ENCODE peak calls at places on chromosomes 5 and 9, in four cellular contexts. W is A549, S is GM12878, N is K562. R is an unnamed sample.

GRCh38 chr9:137953683-137954438 is 76.3 kb downstream of the CACNA1B start:
- DNase-seq in W (no peak), S (no peak), N (no peak), R (no peak)

GRCh38 chr5:61332891-61333350 is 863 bp downstream of the ZSWIM6 start:
- DNase-seq in W (peak; percentile 62), S (no peak), N (peak; percentile 42), R (no peak)

GRCh38 chr9:841371-842209 is at the start of gene DMRT1:
- DNase-seq in W (peak; percentile 17), S (no peak), N (no peak), R (no peak)

GRCh38 chr9:124863371-124863831 is 1.5 kb downstream of the ARPC5L start:
- DNase-seq in W (no peak), S (no peak), N (no peak), R (no peak)

GRCh38 chr5:80597500-80597899 is 27.4 kb upstream of the ANKRD34B start:
- DNase-seq in W (no peak), S (no peak), N (no peak), R (no peak)

GRCh38 chr5:61768692-61769281 is 436.7 kb downstream of the ZSWIM6 start:
- DNase-seq in W (peak; percentile 73), S (no peak), N (peak; percentile 57), R (peak; percentile 70)

GRCh38 chr9:130186839-130187522 is 14.8 kb downstream of the NCS1 start:
- DNase-seq in W (peak; percentile 76), S (no peak), N (peak; percentile 86), R (peak; percentile 59)

GRCh38 chr5:74643160-74643562 is 2.6 kb upstream of the ENC1 start:
- DNase-seq in W (peak; percentile 79), S (no peak), N (no peak), R (peak; percentile 57)

GRCh38 chr9:26605367-26605766 is 287.2 kb downstream of the CAAP1 start:
- DNase-seq in W (no peak), S (no peak), N (no peak), R (no peak)

GRCh38 chr9:72460342-72461312 is 60.8 kb upstream of the TMC1 start:
- DNase-seq in W (peak; percentile 75), S (no peak), N (no peak), R (no peak)

GRCh38 chr5:67435007-67435406 is 238.4 kb upstream of the CD180 start:
- DNase-seq in W (no peak), S (no peak), N (no peak), R (no peak)

GRCh38 chr5:175772747-175773533 is 98.4 kb upstream of the CPLX2 start:
- DNase-seq in W (no peak), S (no peak), N (no peak), R (no peak)

GRCh38 chr5:78245126-78245525 is 49.4 kb downstream of the AP3B1 start:
- DNase-seq in W (no peak), S (no peak), N (no peak), R (no peak)

GRCh38 chr9:22863736-22864135 is 417.1 kb downstream of the DMRTA1 start:
- DNase-seq in W (no peak), S (no peak), N (no peak), R (no peak)

GRCh38 chr9:16532681-16533450 is 337.6 kb downstream of the BNC2 start:
- DNase-seq in W (peak; percentile 62), S (no peak), N (no peak), R (no peak)

GRCh38 chr9:84304166-84304565 is 36.4 kb downstream of the SLC28A3 start:
- DNase-seq in W (no peak), S (no peak), N (no peak), R (no peak)

GRCh38 chr5:95620870-95621838 is 1.3 kb downstream of the GPR150 start:
- DNase-seq in W (peak; percentile 7), S (no peak), N (no peak), R (no peak)

GRCh38 chr9:82890865-82891264 is 172.1 kb downstream of the RASEF start:
- DNase-seq in W (no peak), S (no peak), N (no peak), R (no peak)

GRCh38 chr5:142507528-142507927 is 178.4 kb downstream of the FGF1 start:
- DNase-seq in W (no peak), S (peak; percentile 3), N (no peak), R (peak; percentile 39)

GRCh38 chr5:24188196-24188595 is 456.6 kb downstream of the CDH10 start:
- DNase-seq in W (no peak), S (no peak), N (no peak), R (no peak)

GRCh38 chr5:14038341-14038959 is 94.0 kb upstream of the DNAH5 start:
- DNase-seq in W (peak; percentile 87), S (no peak), N (no peak), R (peak; percentile 32)

GRCh38 chr9:1025131-1025530 is 25.0 kb upstream of the DMRT2 start:
- DNase-seq in W (no peak), S (no peak), N (no peak), R (no peak)

GRCh38 chr9:95565982-95566381 is 49.2 kb upstream of the PTCH1 start:
- DNase-seq in W (no peak), S (no peak), N (no peak), R (no peak)
- TF ChIP-seq MAX in W (no peak), S (no peak), N (no peak), R (no peak)

GRCh38 chr5:34484591-34485228 is 171.4 kb upstream of the RAI14 start:
- DNase-seq in W (no peak), S (no peak), N (no peak), R (no peak)

GRCh38 chr5:34484190-34484589 is 171.9 kb upstream of the RAI14 start:
- DNase-seq in W (no peak), S (no peak), N (no peak), R (no peak)

GRCh38 chr5:34486160-34486765 is 169.9 kb upstream of the RAI14 start:
- DNase-seq in W (peak; percentile 83), S (no peak), N (peak; percentile 73), R (peak; percentile 83)

GRCh38 chr5:34480810-34481528 is 175.2 kb upstream of the RAI14 start:
- DNase-seq in W (no peak), S (no peak), N (no peak), R (no peak)

DNA sequence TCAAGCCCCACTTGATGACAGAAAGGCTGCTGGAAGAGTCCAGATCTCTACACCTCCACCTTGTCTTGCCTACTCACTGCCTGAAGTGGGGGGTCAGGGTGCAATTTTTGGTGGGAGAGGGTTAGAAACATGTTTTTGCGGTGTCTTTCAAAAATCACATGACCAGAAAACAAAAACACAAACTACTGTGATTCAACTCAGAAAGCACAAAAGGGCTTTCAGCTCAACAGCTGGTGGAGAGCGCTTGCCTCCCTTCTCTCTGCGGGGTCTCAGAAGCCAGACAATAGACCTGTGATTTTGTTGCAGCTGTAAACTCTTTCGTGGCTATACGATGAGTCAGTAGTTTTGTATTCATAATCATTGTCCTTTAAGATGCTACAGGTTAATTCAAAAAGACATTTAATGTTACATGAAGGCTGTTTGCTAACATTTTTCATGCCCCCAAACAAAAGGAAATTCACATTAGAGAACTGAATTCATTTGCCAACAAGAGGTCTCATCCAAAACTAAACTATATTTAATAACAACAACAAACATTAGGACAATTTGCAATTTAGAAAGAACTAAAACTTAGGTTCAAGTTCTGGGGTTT is 172.6 kb upstream of the RAI14 start:
- DNase-seq in W (no peak), S (no peak), N (no peak), R (no peak)
- TF ChIP-seq CHD4 in W (no peak), S (no peak), N (no peak), R (no peak)

GRCh38 chr5:5432020-5432707 is 9.7 kb downstream of the ICE1 start:
- DNase-seq in W (no peak), S (no peak), N (no peak), R (no peak)
- TF ChIP-seq MAX in W (no peak), S (no peak), N (no peak), R (no peak)

DNA sequence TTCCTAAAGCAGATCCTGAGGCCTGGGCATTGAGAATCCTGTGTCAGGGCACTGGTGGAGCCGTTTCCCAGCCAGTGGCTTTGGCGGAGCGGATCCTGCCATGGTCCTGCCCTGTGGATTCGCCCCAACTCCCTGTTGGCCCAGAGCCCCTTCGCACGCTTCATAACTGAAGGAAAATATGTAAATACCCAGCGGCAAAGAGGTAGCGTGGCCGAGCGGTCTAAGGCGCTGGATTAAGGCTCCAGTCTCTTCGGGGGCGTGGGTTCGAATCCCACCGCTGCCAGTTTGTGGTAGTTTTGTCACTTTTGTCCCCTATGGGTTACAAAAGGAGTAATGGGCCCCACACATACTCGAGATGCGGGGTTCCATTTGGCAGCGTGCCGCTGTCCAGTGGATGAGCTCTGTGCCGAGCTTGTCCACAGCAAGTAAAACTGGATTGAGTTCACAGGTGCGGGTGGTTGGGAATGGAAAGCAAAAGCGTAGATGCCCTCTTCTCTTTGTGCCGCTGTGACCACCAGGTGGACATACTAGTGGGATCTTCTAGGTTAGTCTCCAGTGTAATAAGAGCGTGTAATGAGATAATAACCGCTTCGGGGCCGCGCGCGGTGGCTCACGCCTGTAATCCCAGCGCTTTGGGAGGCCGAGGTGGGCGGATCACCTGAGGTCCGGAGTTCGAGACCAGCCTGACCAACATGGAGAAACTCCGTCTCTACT is 17.3 kb downstream of the TRIM7 start:
- DNase-seq in W (peak; percentile 94), S (no peak), N (peak; percentile 66), R (peak; percentile 81)
- TF ChIP-seq CHD4 in W (peak; percentile 98), S (peak; percentile 72), N (peak; percentile 67), R (peak; percentile 97)

R was measured in HepG2.